ENCODE peak calls at places on chromosomes 4 and X, in five cellular contexts. One of them, this sample, is unnamed.

GRCh38 chr4:106266201-106266600 is 49.8 kb downstream of the TBCK start:
- DNase-seq in HepG2: peak
- DNase-seq in mammary epithelial cell: peak
- DNase-seq in GM12878: peak
- DNase-seq in GM23248: peak
- DNase-seq in this sample: peak

GRCh38 chr4:3681191-3681590 is 85.0 kb upstream of the ADRA2C start:
- DNase-seq in GM12878: no peak
- DNase-seq in mammary epithelial cell: no peak
- DNase-seq in HepG2: no peak
- DNase-seq in GM23248: no peak
- DNase-seq in this sample: no peak

GRCh38 chrX:138777230-138777629 is 65.7 kb upstream of the FGF13 start:
- DNase-seq in HepG2: no peak
- DNase-seq in mammary epithelial cell: no peak
- DNase-seq in GM23248: no peak
- DNase-seq in GM12878: no peak
- DNase-seq in this sample: no peak

GRCh38 chrX:83906921-83907320 is 46.0 kb downstream of the CYLC1 start:
- DNase-seq in HepG2: no peak
- DNase-seq in mammary epithelial cell: no peak
- DNase-seq in GM12878: no peak
- DNase-seq in GM23248: no peak
- DNase-seq in this sample: no peak

GRCh38 chr4:69951602-69952001 is 13.9 kb downstream of the CSN2 start:
- DNase-seq in mammary epithelial cell: no peak
- DNase-seq in GM23248: no peak
- DNase-seq in HepG2: no peak
- DNase-seq in GM12878: no peak
- DNase-seq in this sample: no peak

GRCh38 chrX:129760155-129760554 is 19.6 kb upstream of the SASH3 start:
- DNase-seq in HepG2: no peak
- DNase-seq in GM23248: no peak
- DNase-seq in mammary epithelial cell: no peak
- DNase-seq in GM12878: no peak
- DNase-seq in this sample: no peak

GRCh38 chr4:2301221-2301642 is 39.3 kb upstream of the MXD4 start:
- DNase-seq in GM23248: no peak
- DNase-seq in mammary epithelial cell: no peak
- DNase-seq in HepG2: no peak
- DNase-seq in GM12878: no peak
- DNase-seq in this sample: no peak

GRCh38 chr4:53572595-53572994 is 18.7 kb downstream of the LNX1 start:
- DNase-seq in GM23248: no peak
- DNase-seq in GM12878: no peak
- DNase-seq in HepG2: no peak
- DNase-seq in mammary epithelial cell: no peak
- DNase-seq in this sample: no peak

GRCh38 chr4:30875659-30876269 is 155.6 kb downstream of the PCDH7 start:
- DNase-seq in GM23248: no peak
- DNase-seq in mammary epithelial cell: peak
- DNase-seq in GM12878: no peak
- DNase-seq in HepG2: no peak
- DNase-seq in this sample: no peak

GRCh38 chrX:131827935-131828334 is 195.2 kb upstream of the STK26 start:
- DNase-seq in HepG2: no peak
- DNase-seq in GM23248: peak
- DNase-seq in mammary epithelial cell: no peak
- DNase-seq in GM12878: peak
- DNase-seq in this sample: no peak

GRCh38 chr4:71941001-71941400 is 90.8 kb upstream of the NPFFR2 start:
- DNase-seq in HepG2: peak
- DNase-seq in mammary epithelial cell: peak
- DNase-seq in GM12878: no peak
- DNase-seq in GM23248: peak
- DNase-seq in this sample: peak

GRCh38 chrX:23756165-23756564 is 13.1 kb upstream of the ACOT9 start:
- DNase-seq in GM12878: peak
- DNase-seq in HepG2: peak
- DNase-seq in GM23248: peak
- DNase-seq in mammary epithelial cell: peak
- DNase-seq in this sample: peak

GRCh38 chr4:181528570-181529184 is 714.5 kb upstream of the TENM3 start:
- DNase-seq in GM12878: peak
- DNase-seq in GM23248: peak
- DNase-seq in mammary epithelial cell: peak
- DNase-seq in HepG2: peak
- DNase-seq in this sample: peak

GRCh38 chrX:51047950-51048349 is 137.4 kb downstream of the BMP15 start:
- DNase-seq in mammary epithelial cell: no peak
- DNase-seq in GM12878: no peak
- DNase-seq in GM23248: no peak
- DNase-seq in HepG2: no peak
- DNase-seq in this sample: no peak

GRCh38 chr4:44448548-44449443 is at the start of gene KCTD8:
- DNase-seq in GM23248: peak
- DNase-seq in mammary epithelial cell: peak
- DNase-seq in HepG2: peak
- DNase-seq in GM12878: peak
- DNase-seq in this sample: peak
- TF ChIP-seq EZH2 in GM23248: no peak
- TF ChIP-seq EZH2 in mammary epithelial cell: peak
- TF ChIP-seq EZH2 in HepG2: no peak
- TF ChIP-seq EZH2 in GM12878: no peak
- TF ChIP-seq EZH2 in this sample: no peak

DNA sequence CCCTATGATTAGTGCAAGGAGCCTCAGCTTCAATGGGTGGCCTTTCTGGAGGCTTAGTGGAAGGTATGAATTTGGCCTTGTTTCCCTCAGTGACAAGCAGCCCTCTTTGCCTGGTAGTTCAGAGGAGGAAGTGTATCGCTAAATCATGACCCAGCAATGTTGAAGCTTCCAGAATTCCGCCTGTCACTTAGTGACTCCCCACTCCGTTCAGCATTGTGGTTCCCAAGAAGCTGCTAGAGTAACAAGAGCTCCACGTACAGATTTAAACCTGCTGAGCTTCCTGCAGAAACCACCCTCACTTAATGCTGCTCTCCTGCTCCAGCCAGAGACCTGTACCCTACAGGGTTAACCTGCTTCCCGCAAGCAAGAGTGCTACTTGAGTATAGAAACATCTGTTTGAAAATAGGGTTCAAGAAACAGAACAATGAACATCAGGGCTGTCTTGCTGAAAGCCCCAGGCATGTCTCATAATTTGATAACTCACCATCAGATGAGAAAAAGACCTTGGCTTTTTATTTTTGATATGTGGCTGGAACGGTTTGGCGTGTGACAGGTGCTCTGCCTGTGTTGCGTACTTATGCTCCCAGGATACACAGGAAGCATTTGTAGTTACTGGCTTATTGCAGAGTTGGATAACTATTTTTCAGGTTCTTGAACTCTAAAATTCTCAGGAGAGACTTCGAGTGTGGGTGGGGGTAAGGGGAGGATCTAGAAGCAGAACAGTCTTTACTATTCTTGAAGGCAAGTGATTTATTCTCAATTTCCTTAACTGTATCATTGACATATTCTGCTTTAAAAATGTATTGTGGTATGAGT is 105.3 kb downstream of the UCHL1 start:
- DNase-seq in HepG2: no peak
- DNase-seq in GM23248: peak
- DNase-seq in GM12878: no peak
- DNase-seq in mammary epithelial cell: no peak
- DNase-seq in this sample: no peak
- TF ChIP-seq EZH2 in HepG2: no peak
- TF ChIP-seq EZH2 in GM23248: no peak
- TF ChIP-seq EZH2 in GM12878: no peak
- TF ChIP-seq EZH2 in mammary epithelial cell: no peak
- TF ChIP-seq EZH2 in this sample: no peak

DNA sequence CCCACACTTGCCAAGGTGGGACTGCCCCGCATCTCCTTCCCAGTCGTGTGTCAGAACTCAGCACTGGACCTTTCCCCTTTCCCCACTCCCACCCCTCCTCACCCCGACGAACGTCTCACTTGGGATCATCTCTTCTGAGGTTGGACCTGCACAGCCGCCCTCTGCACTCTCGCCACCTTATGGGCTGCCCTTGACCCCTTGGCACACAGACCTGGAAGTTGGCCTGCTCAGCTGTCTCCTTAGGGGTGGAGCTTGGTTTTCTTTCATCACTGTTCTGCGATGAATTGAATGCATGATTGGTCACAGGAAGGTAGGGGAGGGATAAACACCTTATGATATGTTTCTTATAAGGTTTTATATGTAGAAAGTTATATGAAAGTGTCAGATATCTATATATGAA is 120.4 kb downstream of the PTTG2 start:
- DNase-seq in mammary epithelial cell: no peak
- DNase-seq in GM23248: no peak
- DNase-seq in GM12878: no peak
- DNase-seq in HepG2: no peak
- DNase-seq in this sample: no peak
- TF ChIP-seq EZH2 in mammary epithelial cell: no peak
- TF ChIP-seq EZH2 in GM23248: no peak
- TF ChIP-seq EZH2 in GM12878: no peak
- TF ChIP-seq EZH2 in HepG2: no peak
- TF ChIP-seq EZH2 in this sample: no peak

DNA sequence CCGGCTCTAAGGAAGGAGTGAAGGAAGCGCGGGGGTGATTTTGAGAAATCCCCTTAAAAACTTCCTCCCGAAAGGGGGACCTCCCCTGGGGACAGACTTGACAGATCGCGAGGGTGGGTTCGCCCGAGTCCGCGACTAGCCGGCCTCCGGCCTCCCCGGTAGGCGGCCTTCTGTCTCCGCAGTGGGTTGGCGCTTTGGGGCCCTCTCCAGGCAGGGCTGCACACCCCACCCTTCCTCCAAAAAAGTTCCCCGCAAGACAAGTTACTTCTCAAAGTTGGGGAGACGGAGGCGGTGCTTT is 24.8 kb downstream of the HOPX start:
- DNase-seq in mammary epithelial cell: no peak
- DNase-seq in GM23248: no peak
- DNase-seq in HepG2: no peak
- DNase-seq in GM12878: no peak
- DNase-seq in this sample: peak
- TF ChIP-seq EZH2 in mammary epithelial cell: no peak
- TF ChIP-seq EZH2 in GM23248: no peak
- TF ChIP-seq EZH2 in HepG2: no peak
- TF ChIP-seq EZH2 in GM12878: no peak
- TF ChIP-seq EZH2 in this sample: no peak

DNA sequence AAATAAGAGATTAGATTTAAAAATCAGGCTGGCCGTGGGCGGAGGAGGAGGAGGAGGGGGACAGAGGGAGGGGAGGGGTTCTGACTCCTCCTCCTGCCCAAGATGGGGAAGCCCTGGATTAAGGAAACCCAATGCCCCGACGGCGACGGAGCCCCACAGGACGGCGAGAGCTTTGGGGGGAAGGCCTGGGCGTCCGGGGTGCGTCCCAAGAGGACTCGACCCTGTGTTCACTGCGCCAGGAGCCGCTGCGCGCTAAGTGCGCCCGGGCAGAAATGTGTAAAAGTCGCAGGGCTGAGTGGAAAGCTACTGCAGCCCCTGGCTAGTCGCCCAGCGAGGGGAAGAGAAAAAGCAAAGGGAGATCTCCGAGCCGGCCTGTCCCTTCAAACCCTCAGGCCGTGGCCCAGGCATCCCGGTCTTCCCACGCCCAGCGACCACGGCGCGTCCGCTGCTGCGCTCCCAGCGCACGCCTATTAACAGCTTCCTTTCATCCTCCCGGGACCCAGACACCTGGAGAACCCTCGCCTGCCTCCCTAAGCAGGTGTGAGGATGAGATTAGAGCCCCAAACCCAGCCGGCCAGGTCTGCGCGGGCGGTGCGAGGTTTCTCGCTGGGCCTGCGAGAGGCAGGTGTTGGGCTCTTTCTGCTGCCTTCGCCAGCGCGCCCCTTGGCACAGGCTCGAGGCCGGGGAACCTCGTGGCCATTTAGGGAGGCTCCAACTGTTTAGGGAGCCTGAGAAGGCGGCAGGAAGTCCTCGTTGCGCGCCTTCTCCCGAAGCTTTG is 1.4 kb upstream of the RPS6KA3 start:
- DNase-seq in GM12878: no peak
- DNase-seq in GM23248: no peak
- DNase-seq in mammary epithelial cell: no peak
- DNase-seq in HepG2: no peak
- DNase-seq in this sample: peak
- TF ChIP-seq EZH2 in GM12878: no peak
- TF ChIP-seq EZH2 in GM23248: no peak
- TF ChIP-seq EZH2 in mammary epithelial cell: no peak
- TF ChIP-seq EZH2 in HepG2: no peak
- TF ChIP-seq EZH2 in this sample: no peak

GRCh38 chr4:5851637-5852036 is 41.2 kb downstream of the CRMP1 start:
- DNase-seq in GM12878: no peak
- DNase-seq in HepG2: no peak
- DNase-seq in GM23248: no peak
- DNase-seq in mammary epithelial cell: no peak
- DNase-seq in this sample: no peak

GRCh38 chr4:5852806-5853205 is 40.1 kb downstream of the CRMP1 start:
- DNase-seq in mammary epithelial cell: no peak
- DNase-seq in HepG2: no peak
- DNase-seq in GM23248: no peak
- DNase-seq in GM12878: no peak
- DNase-seq in this sample: no peak

GRCh38 chr4:5858020-5858769 is 34.7 kb downstream of the CRMP1 start:
- DNase-seq in GM12878: no peak
- DNase-seq in mammary epithelial cell: no peak
- DNase-seq in HepG2: no peak
- DNase-seq in GM23248: no peak
- DNase-seq in this sample: no peak

GRCh38 chr4:5857199-5857598 is 35.7 kb downstream of the CRMP1 start:
- DNase-seq in mammary epithelial cell: no peak
- DNase-seq in HepG2: no peak
- DNase-seq in GM12878: no peak
- DNase-seq in GM23248: no peak
- DNase-seq in this sample: no peak
- TF ChIP-seq EZH2 in mammary epithelial cell: no peak
- TF ChIP-seq EZH2 in HepG2: no peak
- TF ChIP-seq EZH2 in GM12878: no peak
- TF ChIP-seq EZH2 in GM23248: no peak
- TF ChIP-seq EZH2 in this sample: no peak